ENCODE peak calls at places on chromosomes 7 and 10, in four cellular contexts. V, A, J and W are unnamed samples.

GRCh38 chr7:128831994-128832879 is 2.0 kb downstream of the FLNC start:
- DNase-seq in A (peak), V (peak), J (peak), W (no peak)

GRCh38 chr7:115009736-115010435 is 88.0 kb downstream of the MDFIC start:
- DNase-seq in V (peak), J (peak), A (no peak), W (no peak)

GRCh38 chr10:116418394-116418793 is 9.3 kb upstream of the PNLIPRP3 start:
- DNase-seq in J (no peak), A (no peak), V (no peak), W (peak)

GRCh38 chr7:81484266-81484665 is 285.6 kb downstream of the HGF start:
- DNase-seq in A (no peak), V (peak), J (peak), W (peak)

GRCh38 chr7:99997545-99998137 is 17.8 kb upstream of the ZKSCAN1 start:
- DNase-seq in V (peak), A (no peak), J (peak), W (no peak)

GRCh38 chr10:44780461-44780860 is 130.7 kb upstream of the TMEM72 start:
- DNase-seq in A (no peak), V (no peak), J (no peak), W (no peak)

GRCh38 chr10:1546431-1547110 is 190.8 kb downstream of the ADARB2 start:
- DNase-seq in J (no peak), A (no peak), V (no peak), W (no peak)

GRCh38 chr7:154767194-154767593 is 235.7 kb downstream of the PAXIP1 start:
- DNase-seq in J (no peak), V (no peak), A (peak), W (no peak)

GRCh38 chr7:132755538-132756481 is 179.5 kb upstream of the PLXNA4 start:
- DNase-seq in J (no peak), A (no peak), V (peak), W (peak)

GRCh38 chr7:78510580-78511188 is 712.1 kb downstream of the PHTF2 start:
- DNase-seq in V (peak), A (peak), J (peak), W (peak)

GRCh38 chr10:123757853-123758252 is 91.7 kb downstream of the GPR26 start:
- DNase-seq in J (no peak), V (no peak), A (no peak), W (no peak)

GRCh38 chr7:153433223-153433622 is 619.0 kb upstream of the DPP6 start:
- DNase-seq in V (no peak), A (no peak), J (no peak), W (no peak)

GRCh38 chr10:69952801-69953200 is 99.8 kb upstream of the MACROH2A2 start:
- DNase-seq in J (no peak), V (no peak), A (no peak), W (no peak)

GRCh38 chr10:109902992-109903947 is 20.0 kb downstream of the XPNPEP1 start:
- DNase-seq in A (peak), V (peak), J (peak), W (no peak)

DNA sequence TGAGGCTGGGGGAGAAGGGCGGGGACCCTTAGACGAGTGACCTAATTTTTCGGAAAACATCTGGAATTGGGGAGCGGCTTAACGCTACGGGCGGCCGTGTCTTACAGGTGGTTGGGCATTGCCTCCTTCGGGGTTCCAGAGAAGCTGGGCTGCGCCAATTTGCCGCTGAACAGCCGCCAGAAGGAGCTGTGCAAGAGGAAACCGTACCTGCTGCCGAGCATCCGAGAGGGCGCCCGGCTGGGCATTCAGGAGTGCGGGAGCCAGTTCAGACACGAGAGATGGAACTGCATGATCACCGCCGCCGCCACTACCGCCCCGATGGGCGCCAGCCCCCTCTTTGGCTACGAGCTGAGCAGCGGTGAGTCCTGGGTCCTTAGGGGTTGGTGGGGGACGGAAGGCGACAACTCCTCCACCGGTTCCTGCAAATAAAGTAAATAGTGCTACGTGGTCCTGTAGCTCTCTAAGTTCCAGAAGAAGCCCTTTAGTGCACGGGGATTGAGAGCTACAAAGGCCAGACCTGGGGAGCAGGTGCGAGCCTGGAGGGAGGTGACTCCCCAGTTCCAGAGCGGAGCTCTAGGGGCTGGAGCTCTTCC is 756 bp downstream of the WNT16 start:
- DNase-seq in V (peak), A (no peak), J (no peak), W (peak)
- H2AFZ ChIP-seq in V (no peak), A (no peak), J (no peak), W (peak)

GRCh38 chr7:117285821-117286220 is 37.0 kb downstream of the WNT2 start:
- DNase-seq in J (no peak), V (peak), A (no peak), W (no peak)
- TF ChIP-seq EZH2 in J (no peak), V (no peak), A (no peak), W (no peak)

GRCh38 chr7:109793-110556 is 82.4 kb upstream of the FAM20C start:
- DNase-seq in A (no peak), V (no peak), J (no peak), W (no peak)
- H2AFZ ChIP-seq in A (no peak), V (no peak), J (no peak), W (no peak)

DNA sequence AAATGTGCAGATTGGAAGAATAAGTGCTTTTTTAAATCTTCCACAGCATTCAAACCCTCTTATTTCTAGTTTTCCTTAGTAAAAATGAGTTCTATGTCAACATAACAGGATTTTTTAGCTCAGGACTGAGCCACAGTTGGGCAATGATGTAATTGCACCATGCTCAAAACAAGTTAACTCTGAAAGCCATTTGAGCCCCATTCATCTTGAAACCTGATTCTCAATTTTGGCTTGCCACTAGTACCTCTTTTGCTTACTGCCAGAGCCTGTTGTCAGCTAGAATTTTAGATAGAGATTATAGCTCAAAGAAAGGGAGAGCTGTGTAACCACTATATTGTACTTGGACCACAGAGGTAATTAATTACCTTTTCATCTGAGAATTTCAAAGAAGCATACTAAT is 1028.5 kb upstream of the PHF14 start:
- DNase-seq in A (no peak), V (no peak), J (peak), W (no peak)
- TF ChIP-seq EZH2 in A (no peak), V (no peak), J (no peak), W (no peak)

DNA sequence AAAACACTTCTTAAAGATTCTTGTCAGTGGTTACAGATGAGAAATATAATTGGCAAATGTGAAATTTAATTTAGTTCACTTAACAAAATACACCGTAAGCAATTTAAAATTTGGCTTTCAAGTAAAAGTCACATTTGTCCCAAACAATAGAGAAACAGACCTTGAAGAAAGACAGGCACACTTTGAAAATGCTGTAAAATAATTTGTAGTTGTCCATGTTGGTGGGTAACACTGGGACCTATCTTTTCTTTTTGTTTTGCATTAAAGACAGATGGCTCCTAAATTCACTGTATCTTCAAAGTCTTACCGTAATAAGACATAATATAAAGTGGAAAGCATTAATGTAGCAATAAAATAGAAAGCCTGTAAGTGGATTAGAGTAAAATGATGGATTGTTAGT is 3.3 kb downstream of the GRK5 start:
- DNase-seq in V (no peak), A (no peak), J (no peak), W (no peak)
- H2AFZ ChIP-seq in V (no peak), A (no peak), J (no peak), W (no peak)

GRCh38 chr10:79050896-79051555 is 17.7 kb upstream of the ZMIZ1 start:
- DNase-seq in V (peak), J (no peak), A (peak), W (no peak)

GRCh38 chr10:79046991-79047874 is 21.5 kb upstream of the ZMIZ1 start:
- DNase-seq in V (no peak), J (no peak), A (no peak), W (no peak)

GRCh38 chr10:79049931-79050895 is 18.6 kb upstream of the ZMIZ1 start:
- DNase-seq in V (peak), A (peak), J (no peak), W (no peak)

GRCh38 chr10:79047875-79048638 is 20.7 kb upstream of the ZMIZ1 start:
- DNase-seq in J (no peak), V (no peak), A (no peak), W (no peak)

DNA sequence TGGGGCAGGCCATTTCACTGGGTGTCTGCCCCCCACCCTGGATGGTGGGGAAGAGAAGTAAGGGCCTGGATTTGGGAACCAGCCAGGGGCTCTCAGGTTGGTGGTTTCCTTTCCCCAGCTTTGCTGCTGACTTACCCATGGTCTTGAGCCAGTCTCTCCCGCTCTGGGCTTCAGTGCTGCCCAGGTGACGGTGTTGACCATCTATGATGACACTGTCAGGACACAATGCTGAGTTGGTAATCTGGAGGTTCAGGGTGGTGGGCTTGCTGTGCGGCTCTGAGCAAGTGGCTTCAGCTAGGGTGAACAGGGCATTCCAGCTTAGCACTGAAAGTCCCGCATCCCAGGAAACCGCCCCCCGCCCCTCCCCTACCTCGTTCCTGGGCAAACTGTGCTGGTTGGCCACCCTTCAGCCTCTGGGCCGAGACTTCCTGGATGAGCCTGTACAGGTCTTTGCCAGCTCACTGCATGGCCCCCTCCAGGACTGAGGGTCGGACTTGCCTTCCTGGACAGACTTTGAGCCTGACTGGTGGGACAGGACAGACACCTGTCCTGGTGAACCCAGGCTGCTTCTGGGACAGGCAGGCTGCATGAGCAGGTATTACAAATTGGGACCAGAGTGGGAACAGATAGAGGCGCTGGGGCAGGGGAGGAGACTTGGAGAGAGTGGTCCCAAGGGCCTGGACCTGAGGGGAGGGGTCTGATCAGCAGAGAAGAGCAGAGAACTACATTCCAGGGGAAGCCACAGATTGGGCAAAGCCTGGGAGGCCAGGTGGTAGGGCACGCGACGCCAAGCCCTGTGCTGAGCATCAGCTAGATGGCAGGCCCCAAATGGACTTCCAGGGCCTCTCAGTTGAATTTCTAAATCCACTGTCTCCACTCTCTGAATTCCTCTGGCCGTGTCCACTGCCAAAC is 19.9 kb upstream of the ZMIZ1 start:
- DNase-seq in V (no peak), A (no peak), J (no peak), W (no peak)
- TF ChIP-seq EZH2 in V (no peak), A (no peak), J (no peak), W (no peak)

DNA sequence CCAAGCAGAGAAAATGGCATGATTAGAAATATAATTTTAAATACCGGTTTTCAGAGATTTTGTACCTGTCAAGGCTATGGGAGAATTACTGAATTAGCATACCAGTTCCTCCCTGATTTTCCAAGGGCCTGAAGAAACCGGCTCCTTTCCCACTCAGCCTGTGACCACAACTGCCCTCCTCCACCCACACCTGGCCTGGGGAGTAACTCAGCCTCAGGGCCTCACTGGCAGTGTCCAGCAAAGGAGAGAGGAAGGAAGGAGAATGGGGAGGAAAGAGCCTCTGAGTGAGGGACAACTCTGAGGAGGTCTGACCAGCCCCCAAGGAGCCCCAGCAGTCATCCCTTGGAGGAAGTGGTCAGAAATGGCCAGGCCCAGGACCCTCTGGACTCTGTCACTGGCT is 98.0 kb upstream of the LYZL2 start:
- DNase-seq in J (no peak), A (peak), V (no peak), W (peak)
- H2AFZ ChIP-seq in J (no peak), A (no peak), V (peak), W (no peak)

GRCh38 chr10:72086466-72087391 is 1.6 kb downstream of the SPOCK2 start:
- DNase-seq in J (no peak), V (peak), A (no peak), W (no peak)
- TF ChIP-seq EZH2 in J (no peak), V (no peak), A (no peak), W (no peak)

GRCh38 chr7:96710544-96710943 is 898 bp upstream of the SEM1 start:
- DNase-seq in J (no peak), A (no peak), V (no peak), W (no peak)
- H2AFZ ChIP-seq in J (peak), A (peak), V (peak), W (peak)